ENCODE peak calls at places on chromosomes 16 and 17, in seven cellular contexts. One of them, this sample, is unnamed.

GRCh38 chr17:59387351-59388069 is 56.1 kb downstream of the YPEL2 start:
- DNase-seq in cardiac muscle cell: no peak
- DNase-seq in transverse colon: no peak
- DNase-seq in cardiac fibroblast: peak; percentile 8
- DNase-seq in fibroblast of mammary gland: no peak
- DNase-seq in type B pancreatic cell: no peak
- DNase-seq in A549: no peak
- DNase-seq in this sample: no peak

GRCh38 chr17:72408641-72409040 is 287.8 kb downstream of the SOX9 start:
- DNase-seq in transverse colon: no peak
- DNase-seq in A549: no peak
- DNase-seq in type B pancreatic cell: no peak
- DNase-seq in cardiac fibroblast: no peak
- DNase-seq in cardiac muscle cell: no peak
- DNase-seq in fibroblast of mammary gland: no peak
- DNase-seq in this sample: no peak

GRCh38 chr17:76567634-76568432 is 17.8 kb downstream of the ST6GALNAC2 start:
- DNase-seq in A549: no peak
- DNase-seq in cardiac fibroblast: no peak
- DNase-seq in type B pancreatic cell: no peak
- DNase-seq in transverse colon: no peak
- DNase-seq in fibroblast of mammary gland: no peak
- DNase-seq in cardiac muscle cell: no peak
- DNase-seq in this sample: no peak

GRCh38 chr17:77857613-77858012 is 100.9 kb upstream of the TNRC6C start:
- DNase-seq in fibroblast of mammary gland: no peak
- DNase-seq in type B pancreatic cell: no peak
- DNase-seq in A549: no peak
- DNase-seq in cardiac muscle cell: no peak
- DNase-seq in cardiac fibroblast: no peak
- DNase-seq in transverse colon: no peak
- DNase-seq in this sample: no peak

GRCh38 chr16:83344014-83344413 is 463.8 kb upstream of the HSBP1 start:
- DNase-seq in transverse colon: no peak
- DNase-seq in A549: no peak
- DNase-seq in cardiac fibroblast: peak; percentile 96
- DNase-seq in cardiac muscle cell: no peak
- DNase-seq in fibroblast of mammary gland: peak; percentile 88
- DNase-seq in type B pancreatic cell: no peak
- DNase-seq in this sample: no peak

GRCh38 chr16:49940464-49941224 is 84.4 kb upstream of the CNEP1R1 start:
- DNase-seq in A549: no peak
- DNase-seq in cardiac muscle cell: no peak
- DNase-seq in fibroblast of mammary gland: no peak
- DNase-seq in transverse colon: no peak
- DNase-seq in type B pancreatic cell: no peak
- DNase-seq in cardiac fibroblast: no peak
- DNase-seq in this sample: no peak

GRCh38 chr16:77807-78443 is at the start of gene MPG:
- DNase-seq in type B pancreatic cell: peak; percentile 87
- DNase-seq in cardiac fibroblast: peak; percentile 85
- DNase-seq in transverse colon: peak; percentile 90
- DNase-seq in cardiac muscle cell: peak; percentile 87
- DNase-seq in fibroblast of mammary gland: peak; percentile 70
- DNase-seq in A549: peak; percentile 98
- DNase-seq in this sample: peak; percentile 100

GRCh38 chr16:55000595-55000994 is 69.9 kb downstream of the IRX5 start:
- DNase-seq in transverse colon: no peak
- DNase-seq in fibroblast of mammary gland: peak; percentile 50
- DNase-seq in A549: no peak
- DNase-seq in cardiac fibroblast: peak; percentile 18
- DNase-seq in type B pancreatic cell: no peak
- DNase-seq in cardiac muscle cell: no peak
- DNase-seq in this sample: no peak

GRCh38 chr16:14602443-14602963 is 27.6 kb downstream of the PARN start:
- DNase-seq in cardiac muscle cell: no peak
- DNase-seq in transverse colon: no peak
- DNase-seq in cardiac fibroblast: no peak
- DNase-seq in A549: no peak
- DNase-seq in fibroblast of mammary gland: no peak
- DNase-seq in type B pancreatic cell: no peak
- DNase-seq in this sample: no peak

GRCh38 chr16:83268164-83268563 is 539.6 kb upstream of the HSBP1 start:
- DNase-seq in cardiac fibroblast: no peak
- DNase-seq in transverse colon: no peak
- DNase-seq in type B pancreatic cell: no peak
- DNase-seq in A549: no peak
- DNase-seq in cardiac muscle cell: no peak
- DNase-seq in fibroblast of mammary gland: no peak
- DNase-seq in this sample: no peak

GRCh38 chr16:51815527-51815926 is 664.5 kb upstream of the SALL1 start:
- DNase-seq in transverse colon: no peak
- DNase-seq in type B pancreatic cell: no peak
- DNase-seq in A549: no peak
- DNase-seq in fibroblast of mammary gland: no peak
- DNase-seq in cardiac muscle cell: no peak
- DNase-seq in cardiac fibroblast: no peak
- DNase-seq in this sample: no peak

GRCh38 chr17:39739020-39739884 is 1.5 kb downstream of the GRB7 start:
- DNase-seq in cardiac muscle cell: peak; percentile 36
- DNase-seq in fibroblast of mammary gland: no peak
- DNase-seq in cardiac fibroblast: peak; percentile 16
- DNase-seq in A549: peak; percentile 95
- DNase-seq in transverse colon: peak; percentile 91
- DNase-seq in type B pancreatic cell: no peak
- DNase-seq in this sample: no peak

GRCh38 chr17:41511130-41511529 is 5.7 kb upstream of the KRT13 start:
- DNase-seq in transverse colon: peak; percentile 76
- DNase-seq in cardiac fibroblast: no peak
- DNase-seq in type B pancreatic cell: no peak
- DNase-seq in fibroblast of mammary gland: no peak
- DNase-seq in A549: no peak
- DNase-seq in cardiac muscle cell: no peak
- DNase-seq in this sample: no peak

GRCh38 chr16:56885446-56886162 is 20.6 kb downstream of the SLC12A3 start:
- DNase-seq in fibroblast of mammary gland: peak; percentile 13
- DNase-seq in A549: no peak
- DNase-seq in cardiac fibroblast: no peak
- DNase-seq in type B pancreatic cell: no peak
- DNase-seq in cardiac muscle cell: no peak
- DNase-seq in transverse colon: no peak
- DNase-seq in this sample: no peak

GRCh38 chr17:21530841-21531240 is 154.7 kb downstream of the KCNJ12 start:
- DNase-seq in cardiac fibroblast: no peak
- DNase-seq in cardiac muscle cell: no peak
- DNase-seq in A549: no peak
- DNase-seq in type B pancreatic cell: no peak
- DNase-seq in fibroblast of mammary gland: no peak
- DNase-seq in transverse colon: no peak
- DNase-seq in this sample: no peak

GRCh38 chr17:16040710-16041251 is 41.2 kb downstream of the TTC19 start:
- DNase-seq in fibroblast of mammary gland: peak; percentile 81
- DNase-seq in cardiac fibroblast: peak; percentile 80
- DNase-seq in transverse colon: peak; percentile 21
- DNase-seq in type B pancreatic cell: no peak
- DNase-seq in cardiac muscle cell: no peak
- DNase-seq in A549: no peak
- DNase-seq in this sample: no peak

GRCh38 chr16:56672761-56673536 is 3.3 kb downstream of the MT1H start:
- DNase-seq in fibroblast of mammary gland: peak; percentile 26
- DNase-seq in transverse colon: no peak
- DNase-seq in type B pancreatic cell: no peak
- DNase-seq in A549: no peak
- DNase-seq in cardiac muscle cell: no peak
- DNase-seq in cardiac fibroblast: no peak
- DNase-seq in this sample: no peak

GRCh38 chr17:77225246-77225645 is 84.5 kb downstream of the SEC14L1 start:
- DNase-seq in fibroblast of mammary gland: no peak
- DNase-seq in A549: no peak
- DNase-seq in type B pancreatic cell: no peak
- DNase-seq in cardiac fibroblast: no peak
- DNase-seq in cardiac muscle cell: no peak
- DNase-seq in transverse colon: no peak
- DNase-seq in this sample: no peak

GRCh38 chr17:63966646-63967265 is 6.0 kb downstream of the SCN4A start:
- DNase-seq in A549: no peak
- DNase-seq in transverse colon: no peak
- DNase-seq in type B pancreatic cell: no peak
- DNase-seq in cardiac muscle cell: no peak
- DNase-seq in cardiac fibroblast: no peak
- DNase-seq in fibroblast of mammary gland: no peak
- DNase-seq in this sample: peak; percentile 54

GRCh38 chr16:12406840-12407690 is 396.6 kb downstream of the CPPED1 start:
- DNase-seq in cardiac fibroblast: no peak
- DNase-seq in type B pancreatic cell: no peak
- DNase-seq in transverse colon: no peak
- DNase-seq in fibroblast of mammary gland: peak; percentile 24
- DNase-seq in cardiac muscle cell: no peak
- DNase-seq in A549: peak; percentile 14
- DNase-seq in this sample: peak; percentile 37

GRCh38 chr17:74437702-74438101 is 5.8 kb downstream of the GPRC5C start:
- DNase-seq in fibroblast of mammary gland: peak; percentile 25
- DNase-seq in cardiac fibroblast: no peak
- DNase-seq in type B pancreatic cell: no peak
- DNase-seq in transverse colon: no peak
- DNase-seq in A549: no peak
- DNase-seq in cardiac muscle cell: no peak
- DNase-seq in this sample: no peak

GRCh38 chr17:41118721-41119120 is 548 bp upstream of the KRTAP4-11 start:
- DNase-seq in transverse colon: no peak
- DNase-seq in cardiac muscle cell: no peak
- DNase-seq in cardiac fibroblast: no peak
- DNase-seq in fibroblast of mammary gland: peak; percentile 14
- DNase-seq in A549: no peak
- DNase-seq in type B pancreatic cell: no peak
- DNase-seq in this sample: no peak

GRCh38 chr17:69069289-69069688 is 8.6 kb upstream of the ABCA9 start:
- DNase-seq in transverse colon: no peak
- DNase-seq in A549: no peak
- DNase-seq in cardiac fibroblast: no peak
- DNase-seq in cardiac muscle cell: no peak
- DNase-seq in fibroblast of mammary gland: peak; percentile 43
- DNase-seq in type B pancreatic cell: no peak
- DNase-seq in this sample: no peak

GRCh38 chr17:27601975-27602302 is 29.0 kb upstream of the LGALS9 start:
- DNase-seq in cardiac fibroblast: no peak
- DNase-seq in cardiac muscle cell: no peak
- DNase-seq in type B pancreatic cell: no peak
- DNase-seq in transverse colon: no peak
- DNase-seq in A549: no peak
- DNase-seq in fibroblast of mammary gland: no peak
- DNase-seq in this sample: no peak
- TF ChIP-seq CTCF in cardiac fibroblast: no peak
- TF ChIP-seq CTCF in cardiac muscle cell: no peak
- TF ChIP-seq CTCF in type B pancreatic cell: peak; percentile 3
- TF ChIP-seq CTCF in transverse colon: no peak
- TF ChIP-seq CTCF in A549: no peak
- TF ChIP-seq CTCF in fibroblast of mammary gland: no peak
- TF ChIP-seq CTCF in this sample: no peak

DNA sequence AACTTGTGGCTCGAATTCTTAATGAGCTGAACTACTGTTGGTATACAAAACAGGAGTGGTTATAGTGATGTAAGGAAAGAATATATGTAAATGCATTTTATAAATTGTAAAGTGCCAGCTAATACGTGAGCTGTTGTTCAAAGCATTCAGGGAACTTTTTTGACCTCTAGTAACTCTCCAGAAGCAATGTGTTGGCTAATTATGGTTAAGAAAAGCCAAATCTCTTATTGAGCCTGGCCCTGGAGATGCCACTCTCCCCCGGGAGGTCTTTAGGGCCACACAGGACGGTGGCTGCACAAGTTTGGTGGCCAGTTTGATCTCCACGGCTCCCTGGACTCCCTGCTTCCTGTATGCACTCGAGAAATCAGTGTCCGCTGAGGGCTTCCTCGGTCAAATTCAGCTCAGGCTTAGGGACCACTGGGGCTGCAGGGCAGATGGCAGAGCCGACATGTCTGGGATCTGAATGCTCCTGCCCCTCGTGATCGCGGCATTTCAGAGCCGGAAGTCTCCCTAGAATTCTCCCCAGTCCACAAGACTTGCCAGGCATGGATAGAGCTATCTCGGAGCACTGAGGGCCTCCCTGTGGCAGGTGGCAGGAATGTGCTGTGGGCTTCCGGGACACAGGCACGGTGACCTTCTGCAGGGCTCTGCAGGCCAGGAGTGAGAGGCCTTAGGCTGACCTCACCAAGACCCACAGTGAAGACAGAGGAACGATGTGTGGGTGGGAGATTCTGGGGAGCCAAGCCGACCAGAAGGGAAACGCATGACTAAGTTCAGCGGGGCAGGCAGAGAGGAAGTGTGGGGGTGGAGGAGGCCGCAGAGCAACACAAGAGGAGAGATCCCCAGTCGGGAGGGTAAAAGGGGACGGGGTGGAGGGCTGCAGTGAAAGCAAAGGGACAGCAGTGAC is 18.6 kb upstream of the PITPNM3 start:
- DNase-seq in fibroblast of mammary gland: peak; percentile 87
- DNase-seq in A549: no peak
- DNase-seq in cardiac muscle cell: peak; percentile 57
- DNase-seq in cardiac fibroblast: peak; percentile 76
- DNase-seq in transverse colon: peak; percentile 34
- DNase-seq in type B pancreatic cell: peak; percentile 63
- DNase-seq in this sample: peak; percentile 71
- TF ChIP-seq CTCF in fibroblast of mammary gland: no peak
- TF ChIP-seq CTCF in A549: no peak
- TF ChIP-seq CTCF in cardiac muscle cell: peak; percentile 16
- TF ChIP-seq CTCF in cardiac fibroblast: peak; percentile 16
- TF ChIP-seq CTCF in transverse colon: no peak
- TF ChIP-seq CTCF in type B pancreatic cell: no peak
- TF ChIP-seq CTCF in this sample: no peak

DNA sequence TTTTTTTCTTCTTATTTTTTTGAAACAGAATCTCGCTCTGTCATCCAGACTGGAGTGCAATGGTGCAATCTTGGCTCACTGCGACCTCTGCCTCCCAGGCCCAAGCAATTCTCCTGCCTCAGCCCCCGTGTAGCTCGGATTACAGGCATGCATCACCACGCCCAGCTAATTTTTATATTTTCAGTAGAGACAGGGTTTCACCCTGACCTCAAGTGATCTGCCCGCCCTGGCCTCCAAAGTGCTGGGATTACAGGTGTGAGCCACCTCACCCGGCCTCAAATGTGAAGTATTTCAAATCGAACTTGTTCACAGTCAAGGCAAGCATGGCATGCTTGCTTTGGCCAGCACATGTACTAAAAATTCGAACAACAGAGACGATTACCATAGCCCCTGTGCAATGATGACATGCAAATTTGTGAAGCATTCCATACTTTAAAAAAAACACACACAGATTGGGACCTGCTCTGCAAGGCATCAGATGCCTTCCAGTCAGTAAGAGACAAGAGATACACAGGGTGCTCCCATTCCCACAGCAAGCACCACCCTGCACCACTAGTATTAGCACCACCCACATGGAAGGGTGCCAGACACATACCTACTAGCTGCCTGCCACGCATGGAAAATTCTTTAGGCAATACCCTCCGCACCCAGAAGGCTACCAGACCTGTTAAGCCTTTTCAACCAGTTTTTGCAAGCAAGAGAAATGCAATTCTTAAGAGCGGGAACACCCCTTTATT is 47.2 kb downstream of the ANKRD11 start:
- DNase-seq in cardiac fibroblast: peak; percentile 68
- DNase-seq in fibroblast of mammary gland: peak; percentile 74
- DNase-seq in A549: peak; percentile 85
- DNase-seq in cardiac muscle cell: peak; percentile 75
- DNase-seq in transverse colon: peak; percentile 70
- DNase-seq in type B pancreatic cell: no peak
- DNase-seq in this sample: no peak
- TF ChIP-seq CTCF in cardiac fibroblast: no peak
- TF ChIP-seq CTCF in fibroblast of mammary gland: no peak
- TF ChIP-seq CTCF in A549: no peak
- TF ChIP-seq CTCF in cardiac muscle cell: peak; percentile 17
- TF ChIP-seq CTCF in transverse colon: no peak
- TF ChIP-seq CTCF in type B pancreatic cell: no peak
- TF ChIP-seq CTCF in this sample: no peak

GRCh38 chr17:9959377-9959981 is 54.4 kb upstream of the RCVRN start:
- DNase-seq in A549: peak; percentile 91
- DNase-seq in transverse colon: peak; percentile 16
- DNase-seq in cardiac fibroblast: peak; percentile 63
- DNase-seq in fibroblast of mammary gland: peak; percentile 62
- DNase-seq in type B pancreatic cell: peak; percentile 77
- DNase-seq in cardiac muscle cell: peak; percentile 69
- DNase-seq in this sample: peak; percentile 83
- TF ChIP-seq CTCF in A549: peak; percentile 85
- TF ChIP-seq CTCF in transverse colon: peak; percentile 31
- TF ChIP-seq CTCF in cardiac fibroblast: peak; percentile 41
- TF ChIP-seq CTCF in fibroblast of mammary gland: peak; percentile 71
- TF ChIP-seq CTCF in type B pancreatic cell: peak; percentile 79
- TF ChIP-seq CTCF in cardiac muscle cell: peak; percentile 83
- TF ChIP-seq CTCF in this sample: peak; percentile 76

This sample was measured in GM13977.